ENCODE peak calls at places on chromosomes 12 and 14, in six cellular contexts. One of them, this sample, is unnamed.

GRCh38 chr14:22319526-22320352 is 269.3 kb downstream of the DAD1 start:
- DNase-seq in activated T-cell treated with anti-CD3 and anti-CD28 coated beads, Interleukin-2, amount 50 U/mL, for 24 hours: no peak
- DNase-seq in Ammon's horn: peak
- DNase-seq in NCI-H226: peak
- DNase-seq in astrocyte of the spinal cord: peak
- DNase-seq in Right ventricle myocardium superior: no peak
- DNase-seq in this sample: peak

GRCh38 chr12:12167847-12168246 is 97.1 kb downstream of the BCL2L14 start:
- DNase-seq in Right ventricle myocardium superior: no peak
- DNase-seq in NCI-H226: no peak
- DNase-seq in Ammon's horn: no peak
- DNase-seq in astrocyte of the spinal cord: no peak
- DNase-seq in activated T-cell treated with anti-CD3 and anti-CD28 coated beads, Interleukin-2, amount 50 U/mL, for 24 hours: no peak
- DNase-seq in this sample: peak

GRCh38 chr14:54189358-54190354 is 207.2 kb upstream of the CDKN3 start:
- DNase-seq in Ammon's horn: no peak
- DNase-seq in Right ventricle myocardium superior: no peak
- DNase-seq in activated T-cell treated with anti-CD3 and anti-CD28 coated beads, Interleukin-2, amount 50 U/mL, for 24 hours: no peak
- DNase-seq in astrocyte of the spinal cord: peak
- DNase-seq in NCI-H226: peak
- DNase-seq in this sample: no peak

GRCh38 chr12:87054225-87054624 is 798.0 kb upstream of the MGAT4C start:
- DNase-seq in Right ventricle myocardium superior: no peak
- DNase-seq in Ammon's horn: no peak
- DNase-seq in activated T-cell treated with anti-CD3 and anti-CD28 coated beads, Interleukin-2, amount 50 U/mL, for 24 hours: no peak
- DNase-seq in NCI-H226: peak
- DNase-seq in astrocyte of the spinal cord: no peak
- DNase-seq in this sample: no peak

GRCh38 chr14:55043528-55043927 is 7.9 kb upstream of the MAPK1IP1L start:
- DNase-seq in activated T-cell treated with anti-CD3 and anti-CD28 coated beads, Interleukin-2, amount 50 U/mL, for 24 hours: no peak
- DNase-seq in astrocyte of the spinal cord: no peak
- DNase-seq in Right ventricle myocardium superior: no peak
- DNase-seq in Ammon's horn: no peak
- DNase-seq in NCI-H226: no peak
- DNase-seq in this sample: no peak

GRCh38 chr12:121926874-121927706 is 8.7 kb downstream of the CFAP251 start:
- DNase-seq in Ammon's horn: no peak
- DNase-seq in NCI-H226: no peak
- DNase-seq in activated T-cell treated with anti-CD3 and anti-CD28 coated beads, Interleukin-2, amount 50 U/mL, for 24 hours: no peak
- DNase-seq in astrocyte of the spinal cord: no peak
- DNase-seq in Right ventricle myocardium superior: no peak
- DNase-seq in this sample: no peak

GRCh38 chr12:117774986-117775775 is 193.6 kb downstream of the KSR2 start:
- DNase-seq in astrocyte of the spinal cord: peak
- DNase-seq in activated T-cell treated with anti-CD3 and anti-CD28 coated beads, Interleukin-2, amount 50 U/mL, for 24 hours: no peak
- DNase-seq in Right ventricle myocardium superior: no peak
- DNase-seq in NCI-H226: no peak
- DNase-seq in Ammon's horn: no peak
- DNase-seq in this sample: no peak

GRCh38 chr12:51714666-51715065 is 123.6 kb downstream of the SCN8A start:
- DNase-seq in NCI-H226: peak
- DNase-seq in Right ventricle myocardium superior: no peak
- DNase-seq in astrocyte of the spinal cord: no peak
- DNase-seq in activated T-cell treated with anti-CD3 and anti-CD28 coated beads, Interleukin-2, amount 50 U/mL, for 24 hours: no peak
- DNase-seq in Ammon's horn: no peak
- DNase-seq in this sample: no peak

GRCh38 chr14:104359969-104360442 is 219.6 kb upstream of the C14orf180 start:
- DNase-seq in NCI-H226: no peak
- DNase-seq in astrocyte of the spinal cord: no peak
- DNase-seq in Right ventricle myocardium superior: peak
- DNase-seq in Ammon's horn: no peak
- DNase-seq in activated T-cell treated with anti-CD3 and anti-CD28 coated beads, Interleukin-2, amount 50 U/mL, for 24 hours: no peak
- DNase-seq in this sample: no peak

GRCh38 chr14:65949711-65950516 is 536.3 kb upstream of the CCDC196 start:
- DNase-seq in Right ventricle myocardium superior: peak
- DNase-seq in astrocyte of the spinal cord: peak
- DNase-seq in activated T-cell treated with anti-CD3 and anti-CD28 coated beads, Interleukin-2, amount 50 U/mL, for 24 hours: peak
- DNase-seq in Ammon's horn: no peak
- DNase-seq in NCI-H226: peak
- DNase-seq in this sample: no peak

GRCh38 chr12:118109088-118109487 is 5.3 kb upstream of the VSIG10 start:
- DNase-seq in activated T-cell treated with anti-CD3 and anti-CD28 coated beads, Interleukin-2, amount 50 U/mL, for 24 hours: no peak
- DNase-seq in Right ventricle myocardium superior: no peak
- DNase-seq in Ammon's horn: no peak
- DNase-seq in astrocyte of the spinal cord: no peak
- DNase-seq in NCI-H226: no peak
- DNase-seq in this sample: no peak

This sample was measured in HuH-7.